ENCODE peak calls at places on chromosome 6, in four cellular contexts. One of them, this sample, is unnamed.

GRCh38 chr6:113610377-113610988 is 246.7 kb upstream of the MARCKS start:
- DNase-seq in K562: no peak
- DNase-seq in HepG2: no peak
- DNase-seq in HCT116: no peak
- DNase-seq in this sample: no peak

GRCh38 chr6:11605507-11605905 is 68.0 kb downstream of the TMEM170B start:
- DNase-seq in K562: no peak
- DNase-seq in HepG2: no peak
- DNase-seq in HCT116: no peak
- DNase-seq in this sample: no peak

GRCh38 chr6:41672816-41673703 is 34.8 kb downstream of the MDFI start:
- DNase-seq in K562: no peak
- DNase-seq in HepG2: no peak
- DNase-seq in HCT116: no peak
- DNase-seq in this sample: no peak

GRCh38 chr6:105763866-105764265 is 322.3 kb upstream of the PRDM1 start:
- DNase-seq in K562: no peak
- DNase-seq in HepG2: no peak
- DNase-seq in HCT116: no peak
- DNase-seq in this sample: no peak

GRCh38 chr6:50819906-50820589 is 1.4 kb downstream of the TFAP2B start:
- DNase-seq in K562: no peak
- DNase-seq in HepG2: no peak
- DNase-seq in HCT116: no peak
- DNase-seq in this sample: no peak

GRCh38 chr6:81241717-81242116 is 510.8 kb downstream of the TENT5A start:
- DNase-seq in K562: no peak
- DNase-seq in HepG2: peak; percentile 38
- DNase-seq in HCT116: peak; percentile 27
- DNase-seq in this sample: no peak

GRCh38 chr6:103273048-103273447 is 1586.7 kb downstream of the HACE1 start:
- DNase-seq in K562: no peak
- DNase-seq in HepG2: peak; percentile 5
- DNase-seq in HCT116: peak; percentile 56
- DNase-seq in this sample: peak; percentile 7

GRCh38 chr6:11785449-11785951 is 6.9 kb upstream of the ADTRP start:
- DNase-seq in K562: peak; percentile 37
- DNase-seq in HepG2: no peak
- DNase-seq in HCT116: no peak
- DNase-seq in this sample: no peak

GRCh38 chr6:150418825-150419594 is 50.2 kb downstream of the IYD start:
- DNase-seq in K562: peak; percentile 73
- DNase-seq in HepG2: peak; percentile 21
- DNase-seq in HCT116: peak; percentile 61
- DNase-seq in this sample: no peak

GRCh38 chr6:170100046-170100445 is 190.8 kb downstream of the DLL1 start:
- DNase-seq in K562: no peak
- DNase-seq in HepG2: no peak
- DNase-seq in HCT116: no peak
- DNase-seq in this sample: no peak

GRCh38 chr6:40923326-40923725 is 115.7 kb downstream of the UNC5CL start:
- DNase-seq in K562: no peak
- DNase-seq in HepG2: no peak
- DNase-seq in HCT116: no peak
- DNase-seq in this sample: no peak

GRCh38 chr6:107695061-107695715 is 128.9 kb downstream of the SCML4 start:
- DNase-seq in K562: no peak
- DNase-seq in HepG2: no peak
- DNase-seq in HCT116: no peak
- DNase-seq in this sample: no peak

GRCh38 chr6:170292778-170293164 is 1.9 kb upstream of the DLL1 start:
- DNase-seq in K562: peak; percentile 62
- DNase-seq in HepG2: no peak
- DNase-seq in HCT116: peak; percentile 32
- DNase-seq in this sample: no peak

GRCh38 chr6:163532526-163533078 is 118.1 kb downstream of the QKI start:
- DNase-seq in K562: no peak
- DNase-seq in HepG2: no peak
- DNase-seq in HCT116: no peak
- DNase-seq in this sample: no peak

GRCh38 chr6:163531122-163531521 is 116.6 kb downstream of the QKI start:
- DNase-seq in K562: no peak
- DNase-seq in HepG2: no peak
- DNase-seq in HCT116: no peak
- DNase-seq in this sample: no peak

GRCh38 chr6:163529605-163530004 is 115.1 kb downstream of the QKI start:
- DNase-seq in K562: no peak
- DNase-seq in HepG2: no peak
- DNase-seq in HCT116: no peak
- DNase-seq in this sample: no peak

GRCh38 chr6:163533443-163533842 is 118.9 kb downstream of the QKI start:
- DNase-seq in K562: no peak
- DNase-seq in HepG2: peak; percentile 73
- DNase-seq in HCT116: no peak
- DNase-seq in this sample: no peak

DNA sequence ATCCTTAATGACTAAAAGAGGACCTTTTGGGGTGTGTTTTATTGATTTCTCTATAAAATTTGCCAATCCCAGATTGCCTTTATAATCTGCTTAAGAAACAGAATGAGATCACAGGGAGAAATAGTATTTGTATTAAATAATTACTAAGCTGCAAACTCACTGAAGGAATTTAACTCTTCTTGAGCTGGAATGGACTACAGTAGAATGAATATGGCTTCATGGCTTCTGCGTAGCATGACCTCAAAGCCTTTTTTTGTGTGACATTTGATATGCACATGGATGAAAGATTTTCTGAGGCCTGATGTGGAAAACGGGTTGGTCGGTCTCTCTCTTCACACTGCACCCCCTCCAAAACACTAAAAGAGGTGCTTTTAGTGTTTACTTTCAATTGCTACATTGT is 115.9 kb downstream of the QKI start:
- DNase-seq in K562: no peak
- DNase-seq in HepG2: no peak
- DNase-seq in HCT116: no peak
- DNase-seq in this sample: no peak
- H3K4me1 ChIP-seq in K562: peaks cover 3% of the 10 kb centered on the region
- H3K4me1 ChIP-seq in HepG2: peaks cover 34% of the 10 kb centered on the region
- H3K4me1 ChIP-seq in HCT116: peaks cover 4% of the 10 kb centered on the region
- H3K4me1 ChIP-seq in this sample: peaks cover 42% of the 10 kb centered on the region

GRCh38 chr6:116012471-116012949 is 48.2 kb downstream of the FRK start:
- DNase-seq in K562: no peak
- DNase-seq in HepG2: peak; percentile 25
- DNase-seq in HCT116: no peak
- DNase-seq in this sample: no peak
- TF ChIP-seq TCF7L2 in K562: no peak
- TF ChIP-seq TCF7L2 in HepG2: peak; percentile 50
- TF ChIP-seq TCF7L2 in HCT116: no peak
- TF ChIP-seq TCF7L2 in this sample: peak; percentile 75

GRCh38 chr6:90025418-90026089 is 131.3 kb downstream of the GJA10 start:
- DNase-seq in K562: no peak
- DNase-seq in HepG2: no peak
- DNase-seq in HCT116: peak; percentile 3
- DNase-seq in this sample: no peak
- TF ChIP-seq SIN3A in K562: no peak
- TF ChIP-seq SIN3A in HepG2: no peak
- TF ChIP-seq SIN3A in HCT116: no peak
- TF ChIP-seq SIN3A in this sample: no peak

GRCh38 chr6:2220154-2220553 is 25.3 kb downstream of the GMDS start:
- DNase-seq in K562: no peak
- DNase-seq in HepG2: no peak
- DNase-seq in HCT116: no peak
- DNase-seq in this sample: no peak
- H3K4me1 ChIP-seq in K562: no peaks in the 10 kb centered on the region
- H3K4me1 ChIP-seq in HepG2: peaks cover 85% of the 10 kb centered on the region
- H3K4me1 ChIP-seq in HCT116: no peaks in the 10 kb centered on the region
- H3K4me1 ChIP-seq in this sample: peaks cover 5% of the 10 kb centered on the region

DNA sequence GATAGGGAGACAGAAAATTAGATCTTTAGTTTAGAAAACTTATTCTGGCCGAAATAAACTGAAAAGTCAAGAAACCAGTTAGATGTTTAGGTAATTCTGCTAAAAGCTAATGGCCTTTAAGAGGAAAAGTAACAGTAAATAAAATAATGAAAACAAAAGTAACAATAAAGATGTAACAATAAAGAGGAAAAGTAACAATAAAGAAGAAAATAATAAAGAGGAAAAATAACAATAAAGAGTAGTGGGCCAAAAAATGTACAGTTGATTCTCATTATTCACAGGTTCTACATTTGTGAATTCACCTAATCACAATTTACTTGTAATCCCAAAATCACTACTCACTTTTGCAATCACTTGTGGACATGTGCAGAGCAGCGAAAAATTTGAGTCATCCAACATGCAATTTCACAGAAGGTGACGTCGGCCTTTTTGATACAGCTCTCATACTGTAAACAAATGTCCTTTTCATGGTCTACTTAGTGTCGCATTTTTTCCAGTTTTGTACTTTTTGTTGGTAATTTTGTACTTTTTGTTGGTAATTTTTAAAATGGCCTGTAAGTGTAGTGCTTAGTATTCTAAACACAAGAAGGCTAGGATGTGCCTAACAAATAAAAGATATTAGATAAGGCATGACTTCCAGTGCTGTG is 24.0 kb downstream of the HBS1L start:
- DNase-seq in K562: no peak
- DNase-seq in HepG2: no peak
- DNase-seq in HCT116: no peak
- DNase-seq in this sample: no peak
- TF ChIP-seq TCF7L2 in K562: no peak
- TF ChIP-seq TCF7L2 in HepG2: no peak
- TF ChIP-seq TCF7L2 in HCT116: no peak
- TF ChIP-seq TCF7L2 in this sample: no peak

GRCh38 chr6:33788694-33789549 is at the start of gene LEMD2:
- DNase-seq in K562: peak; percentile 96
- DNase-seq in HepG2: peak; percentile 81
- DNase-seq in HCT116: peak; percentile 84
- DNase-seq in this sample: peak; percentile 74
- TF ChIP-seq SIN3A in K562: peak; percentile 53
- TF ChIP-seq SIN3A in HepG2: peak; percentile 52
- TF ChIP-seq SIN3A in HCT116: no peak
- TF ChIP-seq SIN3A in this sample: peak; percentile 84

GRCh38 chr6:31197559-31198305 is 27.2 kb upstream of the POU5F1 start:
- DNase-seq in K562: peak; percentile 84
- DNase-seq in HepG2: peak; percentile 90
- DNase-seq in HCT116: peak; percentile 66
- DNase-seq in this sample: peak; percentile 53

GRCh38 chr6:31203345-31203979 is 33.0 kb upstream of the POU5F1 start:
- DNase-seq in K562: peak; percentile 19
- DNase-seq in HepG2: peak; percentile 75
- DNase-seq in HCT116: peak; percentile 74
- DNase-seq in this sample: peak; percentile 76

GRCh38 chr6:31205638-31206037 is 35.2 kb upstream of the POU5F1 start:
- DNase-seq in K562: no peak
- DNase-seq in HepG2: no peak
- DNase-seq in HCT116: no peak
- DNase-seq in this sample: no peak

GRCh38 chr6:31204751-31205145 is 34.3 kb upstream of the POU5F1 start:
- DNase-seq in K562: no peak
- DNase-seq in HepG2: no peak
- DNase-seq in HCT116: no peak
- DNase-seq in this sample: no peak

GRCh38 chr6:31202259-31203166 is 32.0 kb upstream of the POU5F1 start:
- DNase-seq in K562: peak; percentile 28
- DNase-seq in HepG2: no peak
- DNase-seq in HCT116: no peak
- DNase-seq in this sample: no peak
- H3K4me1 ChIP-seq in K562: peaks cover 12% of the 10 kb centered on the region
- H3K4me1 ChIP-seq in HepG2: peaks cover 71% of the 10 kb centered on the region
- H3K4me1 ChIP-seq in HCT116: peaks cover 23% of the 10 kb centered on the region
- H3K4me1 ChIP-seq in this sample: peaks cover 13% of the 10 kb centered on the region

This sample was measured in Panc1.